ENCODE peak calls at places on chromosomes 1 and 21, in four cellular contexts. J is stomach, V is transverse colon, P is K562. U is an unnamed sample. For H3K9me3, the result is how much of the 10 kb centered on the place peaks cover.

GRCh38 chr1:239723821-239724367 is 337.5 kb downstream of the CHRM3 start:
- DNase-seq in J (no peak), V (no peak), P (no peak), U (no peak)

GRCh38 chr1:115239148-115239820 is 98.8 kb downstream of the NGF start:
- DNase-seq in J (no peak), V (no peak), P (no peak), U (no peak)

GRCh38 chr1:228555074-228555989 is 68.2 kb downstream of the RNF187 start:
- DNase-seq in J (no peak), V (no peak), P (peak), U (no peak)

GRCh38 chr1:91876040-91876470 is 9.9 kb downstream of the TGFBR3 start:
- DNase-seq in J (no peak), V (no peak), P (no peak), U (no peak)

GRCh38 chr1:227265891-227266290 is 52.4 kb downstream of the CDC42BPA start:
- DNase-seq in J (no peak), V (no peak), P (no peak), U (no peak)

GRCh38 chr1:103459385-103459784 is 66.1 kb upstream of the RNPC3 start:
- DNase-seq in J (no peak), V (no peak), P (no peak), U (no peak)

GRCh38 chr21:44911384-44912157 is 9.1 kb downstream of the ITGB2 start:
- DNase-seq in J (peak), V (peak), P (peak), U (peak)

GRCh38 chr1:50214764-50215163 is 106.0 kb downstream of the ELAVL4 start:
- DNase-seq in J (no peak), V (no peak), P (no peak), U (no peak)

GRCh38 chr1:54118704-54119103 is 34.1 kb downstream of the CDCP2 start:
- DNase-seq in J (no peak), V (no peak), P (no peak), U (no peak)

GRCh38 chr1:17330856-17331255 is 22.9 kb downstream of the PADI4 start:
- DNase-seq in J (no peak), V (no peak), P (no peak), U (no peak)

GRCh38 chr1:11151854-11152612 is 37.1 kb upstream of the ANGPTL7 start:
- DNase-seq in J (no peak), V (no peak), P (no peak), U (peak)

GRCh38 chr1:160161965-160162705 is 10.7 kb downstream of the ATP1A4 start:
- DNase-seq in J (no peak), V (no peak), P (peak), U (no peak)

GRCh38 chr21:38811257-38811656 is 5.5 kb downstream of the ETS2 start:
- DNase-seq in J (no peak), V (no peak), P (no peak), U (no peak)

GRCh38 chr1:176199707-176200106 is 7.4 kb downstream of the COP1 start:
- DNase-seq in J (no peak), V (no peak), P (no peak), U (no peak)

GRCh38 chr1:234907585-234908457 is 220.8 kb downstream of the TOMM20 start:
- DNase-seq in J (no peak), V (no peak), P (no peak), U (no peak)

GRCh38 chr1:226569879-226570547 is 21.4 kb downstream of the STUM start:
- DNase-seq in J (no peak), V (no peak), P (peak), U (peak)

GRCh38 chr1:35718492-35719336 is at the start of gene C1orf216:
- DNase-seq in J (peak), V (peak), P (peak), U (peak)

GRCh38 chr21:15706686-15707085 is 23.1 kb upstream of the USP25 start:
- DNase-seq in J (peak), V (peak), P (peak), U (no peak)

GRCh38 chr21:15134711-15135110 is 69.9 kb upstream of the NRIP1 start:
- DNase-seq in J (peak), V (peak), P (peak), U (no peak)

GRCh38 chr1:203038217-203038741 is 12.0 kb downstream of the PPFIA4 start:
- DNase-seq in J (no peak), V (peak), P (no peak), U (peak)

GRCh38 chr1:21623411-21623961 is 45.7 kb downstream of the RAP1GAP start:
- DNase-seq in J (peak), V (peak), P (no peak), U (no peak)

GRCh38 chr1:26411624-26412074 is 1.0 kb downstream of the LIN28A start:
- DNase-seq in J (no peak), V (no peak), P (no peak), U (no peak)

GRCh38 chr1:55039342-55040082 is at the start of gene PCSK9:
- DNase-seq in J (no peak), V (no peak), P (peak), U (no peak)

GRCh38 chr1:177912991-177913390 is 56.9 kb downstream of the SEC16B start:
- DNase-seq in J (peak), V (peak), P (no peak), U (no peak)

GRCh38 chr1:22814176-22815042 is 103.8 kb downstream of the EPHB2 start:
- DNase-seq in J (no peak), V (peak), P (no peak), U (peak)

GRCh38 chr1:117570988-117571409 is 34.8 kb upstream of the TENT5C start:
- DNase-seq in J (peak), V (peak), P (no peak), U (no peak)

GRCh38 chr1:16173447-16174260 is 17.8 kb upstream of the EPHA2 start:
- DNase-seq in J (peak), V (peak), P (no peak), U (no peak)

GRCh38 chr1:161182214-161182613 is 4.9 kb upstream of the B4GALT3 start:
- DNase-seq in J (no peak), V (no peak), P (peak), U (no peak)

GRCh38 chr21:33434770-33435360 is 31.7 kb downstream of the IFNGR2 start:
- DNase-seq in J (no peak), V (no peak), P (peak), U (no peak)

GRCh38 chr1:31581821-31582810 is 5.8 kb downstream of the TINAGL1 start:
- DNase-seq in J (no peak), V (no peak), P (no peak), U (no peak)

GRCh38 chr1:8822383-8823294 is 5.2 kb upstream of the RERE start:
- DNase-seq in J (peak), V (no peak), P (peak), U (no peak)

GRCh38 chr1:160682983-160683886 is 28.4 kb downstream of the CD48 start:
- DNase-seq in J (no peak), V (no peak), P (no peak), U (no peak)

GRCh38 chr1:112699425-112700144 is 7.3 kb downstream of the RHOC start:
- DNase-seq in J (peak), V (no peak), P (no peak), U (no peak)

GRCh38 chr1:209190591-209191241 is 392.8 kb upstream of the CAMK1G start:
- DNase-seq in J (peak), V (peak), P (peak), U (no peak)

DNA sequence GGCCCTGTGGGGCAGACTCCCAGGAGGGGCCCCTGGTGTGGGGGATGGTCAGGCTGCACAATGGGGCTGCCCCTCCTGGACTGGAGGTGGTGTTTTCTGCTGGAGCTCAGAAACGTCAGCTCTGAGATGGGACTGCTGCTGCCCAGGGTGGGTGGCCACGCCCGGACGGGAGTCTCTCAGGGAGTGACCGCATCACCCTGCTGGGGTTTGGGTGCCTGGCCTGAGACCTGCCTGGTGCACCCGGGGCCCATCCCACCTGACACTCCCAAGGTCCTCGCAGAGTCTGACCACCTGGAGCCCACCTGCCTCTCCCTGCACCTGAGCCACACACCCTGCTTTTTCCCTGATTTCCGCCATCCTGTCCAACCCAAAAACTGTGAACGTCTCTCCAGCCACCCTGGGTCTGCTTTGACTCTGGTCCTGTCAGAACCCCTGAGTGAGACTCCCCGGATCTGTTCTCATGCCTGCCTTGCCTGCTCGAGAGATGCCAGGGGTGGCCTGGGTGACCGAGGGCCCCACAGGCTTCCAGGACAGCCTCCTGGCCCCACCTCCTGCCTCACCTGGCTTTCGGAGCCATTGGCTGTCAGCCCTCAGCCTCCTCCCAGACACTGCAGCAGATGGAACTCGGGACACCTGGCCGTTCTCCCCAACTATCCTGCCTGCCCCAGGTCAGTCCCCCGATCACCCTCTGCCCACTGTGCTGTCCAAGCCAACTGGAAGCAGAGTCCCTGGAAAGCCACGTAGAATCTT is 11.6 kb upstream of the SMYD3 start:
- DNase-seq in J (no peak), V (no peak), P (no peak), U (no peak)
- H3K9me3 ChIP-seq in J (under half), V (under half), P (under half), U (under half)

GRCh38 chr21:42681296-42682206 is 28.1 kb downstream of the PDE9A start:
- DNase-seq in J (no peak), V (no peak), P (no peak), U (no peak)
- TF ChIP-seq EP300 in J (no peak), V (no peak), P (no peak), U (no peak)

GRCh38 chr1:27601771-27602509 is 2.0 kb downstream of the AHDC1 start:
- DNase-seq in J (peak), V (peak), P (no peak), U (no peak)
- TF ChIP-seq POLR2A in J (no peak), V (no peak), P (no peak), U (no peak)

GRCh38 chr21:28393279-28393678 is 599.4 kb downstream of the LTN1 start:
- DNase-seq in J (peak), V (peak), P (no peak), U (no peak)
- H3K9me3 ChIP-seq in J (under half), V (under half), P (under half), U (under half)

GRCh38 chr1:168636642-168637111 is 60.3 kb downstream of the XCL1 start:
- DNase-seq in J (no peak), V (no peak), P (peak), U (peak)
- TF ChIP-seq EP300 in J (no peak), V (no peak), P (no peak), U (peak)

GRCh38 chr1:42943166-42943565 is 15.5 kb downstream of the SLC2A1 start:
- DNase-seq in J (peak), V (peak), P (peak), U (peak)
- TF ChIP-seq POLR2A in J (no peak), V (peak), P (no peak), U (no peak)

GRCh38 chr1:152513081-152513480 is 1.2 kb upstream of the CRCT1 start:
- DNase-seq in J (no peak), V (no peak), P (no peak), U (no peak)

GRCh38 chr1:152517237-152517811 is 3.0 kb downstream of the CRCT1 start:
- DNase-seq in J (no peak), V (no peak), P (no peak), U (no peak)

GRCh38 chr1:152516082-152516481 is 1.8 kb downstream of the CRCT1 start:
- DNase-seq in J (no peak), V (no peak), P (no peak), U (no peak)

GRCh38 chr1:152514715-152515453 is 602 bp downstream of the CRCT1 start:
- DNase-seq in J (no peak), V (no peak), P (no peak), U (no peak)

DNA sequence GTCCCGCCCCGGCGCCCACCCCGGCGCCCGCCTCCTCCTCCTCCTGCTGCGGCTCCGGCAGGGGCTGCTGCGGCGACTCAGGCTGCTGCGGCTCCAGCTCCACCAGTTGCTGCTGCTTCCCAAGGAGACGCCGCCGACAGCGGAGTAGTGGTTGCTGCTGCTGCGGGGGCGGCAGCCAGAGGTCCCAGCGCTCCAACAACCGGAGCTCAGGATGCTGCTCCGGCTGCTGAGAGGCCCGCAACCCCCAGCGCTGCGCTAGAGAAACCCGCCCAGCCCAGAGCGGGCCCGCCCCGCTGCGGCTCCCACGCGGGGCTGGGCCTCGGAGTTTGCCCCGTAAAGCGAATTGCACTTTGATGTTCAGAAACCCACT is 1.2 kb downstream of the CRCT1 start:
- DNase-seq in J (no peak), V (no peak), P (no peak), U (no peak)
- H3K9me3 ChIP-seq in J (under half), V (under half), P (under half), U (under half)

GRCh38 chr1:201461193-201461657 is 7.8 kb downstream of the PHLDA3 start:
- DNase-seq in J (peak), V (peak), P (peak), U (peak)
- TF ChIP-seq EP300 in J (no peak), V (peak), P (no peak), U (peak)

DNA sequence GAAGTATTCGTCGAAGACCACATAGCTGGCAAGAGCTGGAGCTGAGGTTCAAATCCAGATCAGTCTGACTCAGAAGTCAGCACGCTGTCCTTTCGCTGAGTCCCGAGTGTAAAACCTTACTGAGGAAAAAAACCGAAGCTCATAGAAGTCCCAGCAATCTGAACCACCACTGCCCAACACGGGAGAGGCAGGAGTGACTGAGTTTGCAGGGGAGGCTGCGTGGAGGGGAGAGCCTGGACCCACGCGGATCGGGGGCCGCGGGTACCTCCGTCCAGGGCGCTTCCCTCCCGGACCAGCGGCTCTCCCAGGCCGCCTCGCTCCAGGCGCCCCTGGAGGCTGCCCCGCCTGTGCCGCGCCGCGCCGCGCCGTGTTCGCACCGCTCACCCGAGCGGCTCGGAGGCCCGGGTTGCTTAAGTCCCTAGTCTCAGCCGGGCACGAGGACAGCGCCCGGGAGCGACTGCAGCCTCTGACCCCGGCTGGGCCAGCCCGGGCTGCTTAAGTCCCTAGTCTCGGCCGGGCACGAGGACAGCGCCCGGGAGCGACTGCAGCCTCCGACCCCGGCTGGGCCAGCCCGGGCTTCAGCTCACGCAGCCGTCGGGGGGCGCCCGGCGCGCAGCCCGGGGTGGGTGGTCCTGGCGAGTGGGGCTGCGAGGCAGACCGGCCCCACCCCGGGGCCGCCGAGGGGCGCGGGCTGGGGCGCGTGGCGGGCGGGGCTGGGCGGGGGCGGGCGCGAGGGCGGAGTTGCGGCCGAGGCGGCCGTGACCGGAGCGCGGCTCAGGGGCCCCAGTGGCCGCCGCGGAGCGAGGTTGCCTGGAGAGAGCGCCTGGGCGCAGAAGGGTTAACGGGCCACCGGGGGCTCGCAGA is at the start of gene ADAMTSL4:
- DNase-seq in J (peak), V (peak), P (peak), U (peak)
- TF ChIP-seq POLR2A in J (no peak), V (peak), P (peak), U (no peak)